ENCODE peak calls at places on chromosomes 5 and 9, in five cellular contexts. Q is effector memory CD4-positive, alpha-beta T cell; K is Peyer's patch; L is aorta; O is transverse colon. V is an unnamed sample. For H3K27me3 and H3K4me1, the result is how much of the 10 kb centered on the place peaks cover.

GRCh38 chr5:169290895-169291294 is 10.0 kb downstream of the SLIT3 start:
- DNase-seq in Q (no peak), K (no peak), L (no peak), O (no peak), V (no peak)

GRCh38 chr5:111494350-111494999 is 17.9 kb downstream of the STARD4 start:
- DNase-seq in Q (no peak), K (no peak), L (no peak), O (no peak), V (no peak)

GRCh38 chr9:13022756-13023155 is 247.9 kb downstream of the LURAP1L start:
- DNase-seq in Q (no peak), K (no peak), L (no peak), O (no peak), V (no peak)

GRCh38 chr5:88419931-88420330 is 151.3 kb upstream of the TMEM161B start:
- DNase-seq in Q (no peak), K (no peak), L (no peak), O (no peak), V (no peak)

GRCh38 chr5:167694562-167694961 is 596.9 kb upstream of the WWC1 start:
- DNase-seq in Q (no peak), K (no peak), L (no peak), O (no peak), V (no peak)

GRCh38 chr9:134853893-134854292 is 26.7 kb upstream of the FCN2 start:
- DNase-seq in Q (no peak), K (no peak), L (no peak), O (no peak), V (no peak)

GRCh38 chr9:120439147-120439546 is 140.8 kb downstream of the CDK5RAP2 start:
- DNase-seq in Q (no peak), K (no peak), L (no peak), O (no peak), V (peak)

GRCh38 chr9:8365029-8365428 is 565.5 kb upstream of the DMAC1 start:
- DNase-seq in Q (no peak), K (no peak), L (no peak), O (no peak), V (no peak)

GRCh38 chr5:134131578-134132350 is 17.3 kb downstream of the TCF7 start:
- DNase-seq in Q (no peak), K (peak), L (peak), O (no peak), V (no peak)

GRCh38 chr5:53419247-53419646 is 61.2 kb upstream of the FST start:
- DNase-seq in Q (no peak), K (no peak), L (no peak), O (no peak), V (no peak)

GRCh38 chr5:120690621-120691407 is 226.7 kb downstream of the PRR16 start:
- DNase-seq in Q (no peak), K (no peak), L (no peak), O (no peak), V (no peak)

GRCh38 chr5:169116961-169117461 is 183.9 kb downstream of the SLIT3 start:
- DNase-seq in Q (no peak), K (no peak), L (peak), O (no peak), V (peak)

GRCh38 chr5:150457562-150458240 is 8.2 kb upstream of the RPS14 start:
- DNase-seq in Q (no peak), K (no peak), L (no peak), O (no peak), V (no peak)

GRCh38 chr9:8254527-8254926 is 454.9 kb upstream of the DMAC1 start:
- DNase-seq in Q (no peak), K (no peak), L (no peak), O (no peak), V (no peak)

GRCh38 chr5:67283275-67283987 is 86.8 kb upstream of the CD180 start:
- DNase-seq in Q (no peak), K (no peak), L (no peak), O (no peak), V (no peak)

GRCh38 chr9:14278291-14278721 is 35.6 kb downstream of the NFIB start:
- DNase-seq in Q (no peak), K (no peak), L (no peak), O (no peak), V (no peak)

GRCh38 chr9:132241840-132242620 is 80.2 kb downstream of the NTNG2 start:
- DNase-seq in Q (peak), K (no peak), L (peak), O (peak), V (no peak)

GRCh38 chr9:16575142-16575877 is 295.2 kb downstream of the BNC2 start:
- DNase-seq in Q (no peak), K (no peak), L (no peak), O (no peak), V (no peak)

GRCh38 chr9:114356792-114357191 is 27.1 kb downstream of the ORM2 start:
- DNase-seq in Q (no peak), K (no peak), L (no peak), O (no peak), V (no peak)

GRCh38 chr5:159777049-159777448 is 139.2 kb upstream of the ADRA1B start:
- DNase-seq in Q (no peak), K (no peak), L (no peak), O (no peak), V (no peak)

GRCh38 chr9:68775003-68775730 is 70.1 kb downstream of the PIP5K1B start:
- DNase-seq in Q (no peak), K (no peak), L (no peak), O (no peak), V (no peak)
- H3K27me3 ChIP-seq in Q (under half), K (under half), L (under half), O (under half), V (under half)

GRCh38 chr9:100125913-100126312 is 26.9 kb downstream of the INVS start:
- DNase-seq in Q (no peak), K (no peak), L (no peak), O (no peak), V (no peak)
- H3K4me1 ChIP-seq in Q (under half), K (under half), L (under half), O (under half), V (under half)

GRCh38 chr5:132427285-132428146 is 58.0 kb downstream of the SLC22A5 start:
- DNase-seq in Q (peak), K (peak), L (peak), O (peak), V (peak)

GRCh38 chr5:132426525-132427138 is 57.1 kb downstream of the SLC22A5 start:
- DNase-seq in Q (peak), K (peak), L (peak), O (peak), V (peak)

GRCh38 chr5:132424167-132424935 is 54.8 kb downstream of the SLC22A5 start:
- DNase-seq in Q (no peak), K (no peak), L (no peak), O (no peak), V (no peak)

GRCh38 chr5:132425009-132425937 is 55.8 kb downstream of the SLC22A5 start:
- DNase-seq in Q (peak), K (no peak), L (no peak), O (peak), V (no peak)

DNA sequence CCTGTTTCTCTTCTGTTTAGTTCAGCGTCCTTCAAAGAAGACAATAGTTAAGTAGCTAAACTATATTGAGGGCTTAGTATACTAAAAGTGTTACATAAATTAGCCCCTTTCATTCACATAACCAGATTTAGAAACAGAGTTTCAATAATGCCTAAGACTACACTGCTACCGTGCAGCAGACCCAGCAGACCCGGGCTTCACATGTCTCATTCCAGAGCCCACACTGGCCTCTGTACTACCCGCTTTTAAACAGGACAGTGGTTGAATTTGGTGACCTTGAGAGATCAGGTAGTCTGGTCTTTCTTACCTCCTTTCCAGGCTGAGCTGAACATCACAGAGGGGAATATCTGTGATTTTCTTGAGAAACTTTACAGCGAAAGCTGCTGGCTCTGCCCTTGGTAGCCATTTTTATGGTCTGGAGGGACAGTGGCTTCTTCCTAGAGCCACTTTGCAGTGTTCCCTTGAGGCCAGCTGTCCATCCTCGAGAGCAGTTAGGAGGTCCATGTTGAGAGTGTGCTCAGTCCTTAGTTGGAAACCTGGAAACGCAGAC is 56.5 kb downstream of the SLC22A5 start:
- DNase-seq in Q (no peak), K (no peak), L (no peak), O (no peak), V (no peak)
- H3K4me3 ChIP-seq in Q (peak), K (no peak), L (no peak), O (no peak), V (no peak)

GRCh38 chr9:34589371-34589655 is 211 bp downstream of the CNTFR start:
- DNase-seq in Q (no peak), K (no peak), L (no peak), O (no peak), V (no peak)
- H3K27me3 ChIP-seq in Q (half or more), K (under half), L (under half), O (half or more), V (under half)

GRCh38 chr9:127850286-127850830 is 4.1 kb downstream of the ENG start:
- DNase-seq in Q (no peak), K (no peak), L (no peak), O (no peak), V (no peak)
- H3K4me1 ChIP-seq in Q (under half), K (under half), L (under half), O (under half), V (under half)

GRCh38 chr9:111481885-111482636 is 2.1 kb downstream of the ECPAS start:
- DNase-seq in Q (no peak), K (no peak), L (no peak), O (no peak), V (no peak)

GRCh38 chr9:111483419-111483861 is 743 bp downstream of the ECPAS start:
- DNase-seq in Q (peak), K (no peak), L (no peak), O (peak), V (no peak)

GRCh38 chr9:111482656-111483418 is 1.3 kb downstream of the ECPAS start:
- DNase-seq in Q (peak), K (peak), L (peak), O (peak), V (peak)

GRCh38 chr9:111483862-111484563 is at the start of gene ECPAS:
- DNase-seq in Q (peak), K (peak), L (peak), O (peak), V (peak)

DNA sequence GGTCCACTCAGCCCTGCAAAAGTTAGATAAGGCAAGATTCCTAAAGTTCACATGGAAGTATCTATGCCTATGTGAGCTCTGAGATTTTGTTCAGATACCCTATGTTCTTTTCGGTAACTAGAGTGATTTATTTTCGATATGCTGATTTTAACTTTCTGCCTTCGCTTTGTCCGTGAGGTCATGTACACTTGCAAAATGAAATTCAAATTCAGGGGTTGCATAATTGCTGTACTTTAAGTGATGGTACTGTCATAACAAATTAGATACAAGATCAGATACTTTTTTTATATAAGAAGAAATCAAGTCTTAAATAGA is 338 bp upstream of the ECPAS start:
- DNase-seq in Q (no peak), K (no peak), L (no peak), O (no peak), V (no peak)
- H3K4me3 ChIP-seq in Q (peak), K (peak), L (peak), O (peak), V (peak)

DNA sequence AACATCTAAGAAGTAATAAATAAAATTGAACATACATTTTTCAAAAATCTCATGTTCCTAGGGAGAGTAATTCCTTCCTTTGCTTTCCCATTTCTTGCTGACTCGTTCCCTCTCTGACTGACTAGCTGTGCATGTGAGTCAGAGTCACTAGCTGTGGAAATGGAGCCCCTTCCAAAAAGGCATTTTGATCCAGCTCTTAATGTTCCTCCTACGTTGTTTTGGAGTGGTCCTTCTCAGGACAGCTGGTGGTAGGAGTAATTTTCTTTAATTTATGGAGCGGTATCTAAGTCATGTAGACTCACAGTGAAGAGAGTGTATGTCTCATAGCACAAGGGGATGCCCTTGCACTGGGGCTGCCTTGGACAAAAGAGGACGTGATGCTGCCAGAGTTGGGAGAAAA is 460.2 kb downstream of the GADD45G start:
- DNase-seq in Q (no peak), K (no peak), L (no peak), O (no peak), V (no peak)
- H3K27me3 ChIP-seq in Q (under half), K (under half), L (under half), O (under half), V (under half)

V was measured in Caco-2.